ENCODE peak calls at places on chromosomes 6 and 20, in nine cellular contexts. P is stimulated activated CD8-positive, alpha-beta memory T cell treated with anti-CD3 and anti-CD28 coated beads, Interleukin-4, amount 100 ng/mL, for 4 hours; B is cerebellum; H is activated T-helper 1 cell treated with anti-CD3 and anti-CD28 coated beads, Interleukin-2, amount 50 U/mL, for 16 hours; K is nephron progenitor cell; T is NCI-H226; S is activated CD4-positive, alpha-beta memory T cell treated with anti-CD3 and anti-CD28 coated beads, Interleukin-2, amount 10 ng/mL, durations not matched to agents 7 days and 5 days; F is GM06990; Z is KBM-7. I is an unnamed sample.

GRCh38 chr6:169894377-169894960 is 143.0 kb downstream of the ERMARD start:
- DNase-seq in P (no peak), B (no peak), H (no peak), K (no peak), T (no peak), S (no peak), F (no peak), Z (no peak), I (no peak)

GRCh38 chr6:129146836-129147366 is 264.0 kb downstream of the LAMA2 start:
- DNase-seq in P (no peak), B (no peak), H (no peak), K (no peak), T (no peak), S (no peak), F (no peak), Z (no peak), I (no peak)

GRCh38 chr6:17115251-17116089 is 13.6 kb downstream of the STMND1 start:
- DNase-seq in P (no peak), B (no peak), H (no peak), K (no peak), T (peak; percentile 95), S (no peak), F (no peak), Z (no peak), I (peak; percentile 33)

GRCh38 chr20:51661609-51662178 is 106.5 kb downstream of the ATP9A start:
- DNase-seq in P (peak; percentile 6), B (no peak), H (peak; percentile 35), K (no peak), T (peak; percentile 47), S (peak; percentile 39), F (no peak), Z (no peak), I (no peak)

GRCh38 chr6:99589290-99589672 is 17.4 kb upstream of the PRDM13 start:
- DNase-seq in P (no peak), B (no peak), H (no peak), K (peak; percentile 46), T (no peak), S (no peak), F (no peak), Z (peak; percentile 44), I (no peak)

GRCh38 chr6:11609324-11610071 is 71.9 kb downstream of the TMEM170B start:
- DNase-seq in P (no peak), B (peak; percentile 12), H (no peak), K (no peak), T (peak; percentile 82), S (no peak), F (no peak), Z (no peak), I (no peak)

GRCh38 chr6:110341671-110342304 is 16.4 kb downstream of the METTL24 start:
- DNase-seq in P (no peak), B (peak; percentile 63), H (no peak), K (peak; percentile 49), T (peak; percentile 6), S (no peak), F (no peak), Z (peak; percentile 16), I (no peak)

GRCh38 chr6:159982726-159983506 is 14.0 kb downstream of the IGF2R start:
- DNase-seq in P (no peak), B (no peak), H (no peak), K (no peak), T (peak; percentile 46), S (no peak), F (no peak), Z (peak; percentile 53), I (no peak)

GRCh38 chr6:79249136-79249535 is 14.7 kb upstream of the HMGN3 start:
- DNase-seq in P (no peak), B (no peak), H (no peak), K (no peak), T (no peak), S (no peak), F (no peak), Z (no peak), I (no peak)

GRCh38 chr6:38436726-38437465 is 202.8 kb downstream of the BTBD9 start:
- DNase-seq in P (no peak), B (no peak), H (no peak), K (no peak), T (peak; percentile 64), S (no peak), F (no peak), Z (no peak), I (no peak)

GRCh38 chr6:112189494-112189893 is 64.9 kb downstream of the LAMA4 start:
- DNase-seq in P (no peak), B (no peak), H (no peak), K (no peak), T (no peak), S (no peak), F (no peak), Z (no peak), I (no peak)

GRCh38 chr20:18628330-18628941 is 40.6 kb downstream of the DTD1 start:
- DNase-seq in P (no peak), B (peak; percentile 73), H (no peak), K (peak; percentile 37), T (no peak), S (no peak), F (no peak), Z (peak; percentile 7), I (peak; percentile 70)

GRCh38 chr20:33125983-33126382 is 42.0 kb upstream of the BPIFA2 start:
- DNase-seq in P (no peak), B (no peak), H (no peak), K (no peak), T (no peak), S (no peak), F (no peak), Z (no peak), I (no peak)

GRCh38 chr6:80134065-80134464 is 27.6 kb downstream of the BCKDHB start:
- DNase-seq in P (no peak), B (no peak), H (no peak), K (no peak), T (no peak), S (no peak), F (no peak), Z (no peak), I (no peak)

GRCh38 chr6:111973897-111974639 is 79.8 kb upstream of the CCN6 start:
- DNase-seq in P (no peak), B (no peak), H (no peak), K (no peak), T (peak; percentile 28), S (no peak), F (no peak), Z (no peak), I (no peak)